ENCODE peak calls at places on chromosomes 2 and 18, in five cellular contexts. B, R, A, D and G are unnamed samples.

GRCh38 chr2:120558892-120559291 is 176.8 kb upstream of the GLI2 start:
- DNase-seq in B (no peak), R (no peak), A (no peak), D (no peak), G (no peak)

GRCh38 chr2:229270551-229271410 is at the start of gene PID1:
- DNase-seq in B (peak), R (peak), A (peak), D (peak), G (peak)

GRCh38 chr2:88735133-88735532 is 43.7 kb downstream of the RPIA start:
- DNase-seq in B (no peak), R (no peak), A (no peak), D (no peak), G (no peak)

GRCh38 chr2:196992466-196992865 is 66.0 kb upstream of the PGAP1 start:
- DNase-seq in B (no peak), R (no peak), A (no peak), D (no peak), G (no peak)

GRCh38 chr2:24870891-24871705 is 48.9 kb downstream of the ADCY3 start:
- DNase-seq in B (no peak), R (no peak), A (no peak), D (no peak), G (no peak)

GRCh38 chr2:210617732-210618330 is 61.4 kb downstream of the CPS1 start:
- DNase-seq in B (peak), R (peak), A (no peak), D (peak), G (peak)

GRCh38 chr18:31685097-31686082 is 1.0 kb upstream of the B4GALT6 start:
- DNase-seq in B (peak), R (peak), A (peak), D (peak), G (peak)

GRCh38 chr2:13651684-13652131 is 935.0 kb downstream of the TRIB2 start:
- DNase-seq in B (no peak), R (no peak), A (no peak), D (no peak), G (no peak)

GRCh38 chr2:86791574-86791973 is 861 bp upstream of the CD8A start:
- DNase-seq in B (no peak), R (no peak), A (peak), D (peak), G (no peak)

GRCh38 chr2:226781471-226781870 is 18.1 kb downstream of the IRS1 start:
- DNase-seq in B (no peak), R (no peak), A (no peak), D (no peak), G (no peak)

GRCh38 chr2:235026649-235027557 is 75.1 kb downstream of the SH3BP4 start:
- DNase-seq in B (no peak), R (peak), A (no peak), D (no peak), G (no peak)

GRCh38 chr2:196331143-196331542 is 159.8 kb upstream of the STK17B start:
- DNase-seq in B (peak), R (peak), A (no peak), D (no peak), G (no peak)

GRCh38 chr2:25368650-25369049 is 26.9 kb upstream of the DNMT3A start:
- DNase-seq in B (no peak), R (peak), A (no peak), D (no peak), G (no peak)

GRCh38 chr2:164739966-164740365 is 101.7 kb downstream of the COBLL1 start:
- DNase-seq in B (peak), R (peak), A (no peak), D (peak), G (no peak)

GRCh38 chr2:191942114-191943103 is 95.5 kb upstream of the CAVIN2 start:
- DNase-seq in B (peak), R (peak), A (no peak), D (peak), G (no peak)

GRCh38 chr2:231670892-231671616 is 37.3 kb upstream of the PTMA start:
- DNase-seq in B (peak), R (no peak), A (peak), D (peak), G (no peak)

GRCh38 chr2:149050188-149050587 is 11.7 kb downstream of the LYPD6B start:
- DNase-seq in B (no peak), R (peak), A (no peak), D (no peak), G (no peak)

GRCh38 chr18:80108739-80109675 is at the start of gene ADNP2:
- DNase-seq in B (peak), R (peak), A (peak), D (peak), G (peak)
- H2BK15ac ChIP-seq in B (peak), R (no peak), A (no peak), D (no peak), G (peak)

DNA sequence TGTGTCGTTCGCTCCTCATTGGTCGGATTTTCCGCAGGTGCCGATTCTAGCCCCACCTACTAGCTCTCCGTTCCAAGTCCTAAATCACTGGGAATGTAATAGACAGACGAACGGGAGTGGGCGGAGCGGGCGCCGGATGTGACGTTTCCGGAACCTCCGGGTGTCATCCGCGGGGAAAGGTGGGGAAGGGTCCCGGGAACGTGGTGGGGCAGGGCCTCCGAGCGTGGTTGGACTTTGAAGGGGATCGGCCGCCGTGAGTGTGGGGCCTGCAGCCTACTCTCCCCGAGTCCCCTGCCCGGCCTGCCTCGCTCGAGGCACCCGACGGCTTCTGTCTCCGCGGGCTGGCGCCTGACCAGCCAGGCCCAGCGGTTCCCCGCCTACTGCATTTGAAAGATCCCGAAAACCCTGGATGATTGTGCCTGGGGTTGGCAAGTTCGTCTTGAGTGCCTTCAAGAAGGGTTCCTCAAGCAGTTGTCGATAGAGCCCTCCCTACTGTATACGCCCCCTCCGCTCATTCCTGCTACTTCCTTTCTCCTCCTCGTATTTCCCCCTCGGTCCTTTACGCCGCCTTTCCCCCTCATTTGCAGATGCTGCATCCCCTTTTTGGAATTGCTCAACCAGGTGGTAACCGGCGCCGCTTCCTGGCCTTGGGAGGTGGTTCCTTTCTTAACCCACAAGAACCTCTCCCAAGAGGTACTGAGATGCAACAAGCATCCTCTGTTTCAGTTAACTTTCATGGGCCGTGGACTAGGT is at the start of gene STAMBP:
- DNase-seq in B (peak), R (peak), A (peak), D (peak), G (peak)
- H4K8ac ChIP-seq in B (peak), R (peak), A (peak), D (no peak), G (no peak)

GRCh38 chr2:132416080-132416911 is at the start of gene GPR39:
- DNase-seq in B (peak), R (peak), A (peak), D (peak), G (peak)

GRCh38 chr2:132417430-132418035 is 928 bp downstream of the GPR39 start:
- DNase-seq in B (no peak), R (no peak), A (no peak), D (no peak), G (no peak)

GRCh38 chr2:132416996-132417395 is 391 bp downstream of the GPR39 start:
- DNase-seq in B (no peak), R (no peak), A (no peak), D (no peak), G (no peak)

GRCh38 chr2:132412021-132412420 is 4.6 kb upstream of the GPR39 start:
- DNase-seq in B (no peak), R (no peak), A (no peak), D (peak), G (no peak)

DNA sequence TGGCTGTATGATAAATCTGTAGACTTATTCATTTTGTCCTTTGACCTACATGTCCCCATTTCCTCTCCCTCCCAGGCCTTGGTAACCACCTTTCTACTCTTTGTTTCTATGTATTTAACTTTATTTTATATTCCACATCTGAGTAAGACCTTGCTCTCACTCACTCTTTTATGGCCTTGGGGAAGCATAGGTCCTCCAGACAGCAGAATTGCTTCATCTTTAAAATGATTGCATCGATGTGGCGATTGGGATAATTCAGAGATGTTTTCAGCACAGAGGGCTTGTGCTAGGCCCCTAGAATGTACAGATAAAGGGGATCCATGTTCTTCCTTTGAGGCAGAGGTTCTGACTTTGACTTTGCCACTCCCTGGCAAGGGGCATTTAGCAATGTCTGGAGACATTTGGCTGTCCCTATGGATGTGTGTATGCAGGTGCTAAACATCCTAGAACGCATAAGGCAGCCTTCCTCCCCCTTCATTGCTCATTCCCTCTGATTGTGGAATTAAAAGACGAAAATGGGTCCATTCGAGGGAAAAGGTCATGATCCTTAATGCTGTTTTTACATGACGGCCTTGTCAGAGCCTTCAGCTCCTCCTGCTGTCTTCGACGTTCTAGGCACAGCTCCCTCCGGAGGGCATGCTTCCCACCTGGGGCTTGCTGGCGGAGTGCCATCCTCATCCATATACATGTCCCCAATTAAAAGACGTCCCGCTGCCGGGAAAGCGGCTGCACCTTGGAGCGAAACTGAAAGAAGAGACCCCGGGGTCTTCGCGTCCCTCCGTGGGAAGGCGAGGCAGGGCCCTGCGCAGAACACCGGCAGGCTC is 1.1 kb upstream of the GPR39 start:
- DNase-seq in B (peak), R (peak), A (no peak), D (peak), G (no peak)
- H3K18ac ChIP-seq in B (peak), R (peak), A (no peak), D (peak), G (peak)

GRCh38 chr2:62793213-62793612 is 87.7 kb downstream of the EHBP1 start:
- DNase-seq in B (no peak), R (no peak), A (no peak), D (no peak), G (no peak)

GRCh38 chr2:62792408-62792807 is 86.9 kb downstream of the EHBP1 start:
- DNase-seq in B (no peak), R (no peak), A (no peak), D (no peak), G (no peak)

GRCh38 chr2:62794791-62795190 is 89.3 kb downstream of the EHBP1 start:
- DNase-seq in B (no peak), R (peak), A (no peak), D (no peak), G (no peak)

GRCh38 chr2:62797107-62797506 is 91.6 kb downstream of the EHBP1 start:
- DNase-seq in B (no peak), R (no peak), A (no peak), D (no peak), G (no peak)

DNA sequence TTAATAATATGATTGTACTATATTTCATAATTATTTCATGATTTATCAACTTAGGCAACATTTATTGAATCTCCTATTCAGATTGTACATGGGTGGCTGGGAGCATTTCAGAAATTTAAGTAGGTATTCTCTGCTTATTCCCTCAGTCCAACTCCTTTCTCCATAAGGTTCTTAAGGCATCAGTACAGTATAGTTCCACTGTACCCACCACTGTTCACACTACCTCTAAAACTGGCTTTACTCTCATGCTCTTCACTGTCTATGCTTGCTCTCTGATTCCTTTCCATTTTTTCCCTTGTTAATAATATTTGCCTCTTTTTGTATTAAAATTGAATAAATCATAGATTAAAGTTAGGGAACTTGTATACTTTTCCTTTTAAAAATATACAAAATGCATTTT is 89.8 kb downstream of the EHBP1 start:
- DNase-seq in B (no peak), R (no peak), A (no peak), D (no peak), G (no peak)
- H2BK15ac ChIP-seq in B (no peak), R (no peak), A (no peak), D (no peak), G (no peak)

GRCh38 chr2:151264157-151264835 is 2.6 kb upstream of the RBM43 start:
- DNase-seq in B (no peak), R (no peak), A (no peak), D (no peak), G (no peak)

GRCh38 chr2:151260492-151261239 is 997 bp downstream of the RBM43 start:
- DNase-seq in B (no peak), R (peak), A (no peak), D (no peak), G (no peak)

GRCh38 chr2:151261977-151262291 is 271 bp upstream of the RBM43 start:
- DNase-seq in B (no peak), R (no peak), A (no peak), D (no peak), G (no peak)

GRCh38 chr2:151262629-151263028 is 966 bp upstream of the RBM43 start:
- DNase-seq in B (no peak), R (no peak), A (peak), D (no peak), G (no peak)

GRCh38 chr2:151261240-151261976 is at the start of gene RBM43:
- DNase-seq in B (peak), R (peak), A (peak), D (peak), G (peak)
- H4K8ac ChIP-seq in B (peak), R (peak), A (no peak), D (no peak), G (peak)

GRCh38 chr18:62586781-62587487 is 64.1 kb downstream of the ZCCHC2 start:
- DNase-seq in B (no peak), R (no peak), A (no peak), D (no peak), G (no peak)
- H3K18ac ChIP-seq in B (no peak), R (no peak), A (no peak), D (no peak), G (peak)